ENCODE peak calls at places on chromosomes 2 and 18, in five cellular contexts. J is retinal pigment epithelial cell, C is left lung, O is neural progenitor cell, G is Peyer's patch. N is an unnamed sample.

GRCh38 chr2:240919786-240920782 is 13.9 kb downstream of the CROCC2 start:
- DNase-seq in O (no peak), C (peak), G (peak), J (no peak), N (no peak)

GRCh38 chr2:188322569-188323531 is 31.2 kb downstream of the GULP1 start:
- DNase-seq in J (peak), G (no peak), O (no peak), C (no peak), N (no peak)

GRCh38 chr18:23504720-23505119 is 1.4 kb downstream of the RMC1 start:
- DNase-seq in C (no peak), O (no peak), G (no peak), J (no peak), N (peak)

GRCh38 chr18:74963820-74964446 is 245.0 kb downstream of the PTGR3 start:
- DNase-seq in O (peak), G (no peak), J (no peak), C (no peak), N (no peak)

GRCh38 chr2:110869472-110870446 is 137.4 kb downstream of the ACOXL start:
- DNase-seq in J (peak), O (no peak), G (no peak), C (no peak), N (no peak)

GRCh38 chr2:148527488-148528340 is 116.8 kb upstream of the EPC2 start:
- DNase-seq in G (no peak), C (no peak), O (no peak), J (no peak), N (no peak)

GRCh38 chr2:209422191-209422754 is 1.6 kb upstream of the MAP2 start:
- DNase-seq in J (no peak), G (no peak), C (no peak), O (no peak), N (no peak)

GRCh38 chr2:238286551-238286950 is 1.9 kb downstream of the PER2 start:
- DNase-seq in J (no peak), C (no peak), G (peak), O (no peak), N (no peak)

GRCh38 chr2:54466880-54467279 is 10.8 kb downstream of the SPTBN1 start:
- DNase-seq in J (no peak), C (no peak), O (no peak), G (no peak), N (no peak)

GRCh38 chr2:25822190-25823117 is 55.8 kb downstream of the ASXL2 start:
- DNase-seq in G (no peak), J (no peak), C (peak), O (peak), N (peak)

GRCh38 chr18:22168360-22168921 is 948 bp upstream of the GATA6 start:
- DNase-seq in C (no peak), G (peak), J (no peak), O (peak), N (peak)

GRCh38 chr18:43486462-43486861 is 209.2 kb upstream of the SYT4 start:
- DNase-seq in O (peak), J (no peak), G (no peak), C (no peak), N (no peak)

GRCh38 chr2:216017365-216017764 is 4.0 kb upstream of the MREG start:
- DNase-seq in C (no peak), G (no peak), O (no peak), J (no peak), N (peak)

GRCh38 chr2:138621139-138621538 is 119.6 kb downstream of the SPOPL start:
- DNase-seq in O (no peak), C (no peak), J (no peak), G (no peak), N (no peak)

GRCh38 chr2:78407960-78408794 is 617.3 kb upstream of the REG3G start:
- DNase-seq in J (no peak), G (no peak), C (peak), O (no peak), N (no peak)

GRCh38 chr2:24075259-24075658 is 867 bp downstream of the SF3B6 start:
- DNase-seq in G (no peak), J (no peak), C (no peak), O (no peak), N (no peak)

GRCh38 chr2:6880200-6880733 is 2.7 kb downstream of the RSAD2 start:
- DNase-seq in C (no peak), G (no peak), O (no peak), J (no peak), N (no peak)

GRCh38 chr2:215493370-215493769 is 57.5 kb upstream of the FN1 start:
- DNase-seq in J (no peak), C (no peak), O (no peak), G (no peak), N (no peak)

GRCh38 chr2:206856474-206856873 is 82.8 kb upstream of the CPO start:
- DNase-seq in O (no peak), C (no peak), G (no peak), J (no peak), N (no peak)

GRCh38 chr2:68195096-68195495 is 37.4 kb downstream of the PNO1 start:
- DNase-seq in G (no peak), C (no peak), O (no peak), J (no peak), N (no peak)

GRCh38 chr2:207692206-207693065 is 19.0 kb upstream of the CCNYL1 start:
- DNase-seq in O (peak), C (no peak), G (no peak), J (no peak), N (no peak)

GRCh38 chr2:192544371-192544955 is 349.7 kb upstream of the TMEFF2 start:
- DNase-seq in G (no peak), J (no peak), C (no peak), O (no peak), N (no peak)

GRCh38 chr2:82023710-82024109 is 1719.2 kb upstream of the LRRTM1 start:
- DNase-seq in J (no peak), C (no peak), G (no peak), O (no peak), N (no peak)
- TF ChIP-seq CTCF in J (peak), C (no peak), G (no peak), O (peak), N (no peak)

DNA sequence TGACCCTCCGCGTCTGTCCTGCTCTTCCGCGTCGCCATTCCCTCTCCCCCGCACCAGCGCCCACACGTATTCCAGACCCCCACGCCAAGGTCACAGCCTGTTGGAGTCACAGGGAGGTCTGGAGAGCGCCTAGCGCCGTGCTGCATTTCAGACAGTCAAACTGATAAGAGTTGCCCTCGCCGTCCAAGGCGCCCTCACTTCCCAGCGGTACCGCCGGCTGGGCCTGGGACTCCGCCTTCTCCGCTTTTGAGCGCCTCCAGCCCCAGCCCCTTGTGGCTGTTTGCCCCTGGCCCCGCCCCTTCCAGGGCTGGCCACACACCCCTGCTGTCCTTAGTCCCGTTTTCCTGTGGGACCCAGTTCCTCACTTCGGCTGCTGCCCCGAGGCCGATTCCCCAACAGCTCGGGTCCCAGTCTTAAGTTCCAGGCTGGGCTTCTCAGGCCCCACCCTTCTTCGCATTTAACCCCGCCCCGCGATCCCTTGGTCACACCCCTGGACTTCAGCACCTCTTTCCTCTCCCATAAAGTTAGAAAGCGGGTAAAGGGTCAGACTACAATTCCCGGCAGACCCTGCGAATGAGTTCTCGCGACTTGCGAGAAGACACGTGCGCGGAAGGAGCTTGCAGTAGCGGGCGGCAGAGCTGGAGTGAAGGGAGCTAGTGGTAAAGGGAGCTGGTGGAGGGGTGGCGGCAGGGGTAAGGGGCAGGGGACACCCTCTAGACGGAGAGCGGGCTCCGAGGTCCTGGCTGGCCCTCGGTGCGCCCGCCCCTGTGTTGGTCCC is at the start of gene GMPPA:
- DNase-seq in G (peak), C (peak), J (peak), O (peak), N (peak)
- TF ChIP-seq CTCF in G (no peak), C (no peak), J (peak), O (no peak), N (no peak)

DNA sequence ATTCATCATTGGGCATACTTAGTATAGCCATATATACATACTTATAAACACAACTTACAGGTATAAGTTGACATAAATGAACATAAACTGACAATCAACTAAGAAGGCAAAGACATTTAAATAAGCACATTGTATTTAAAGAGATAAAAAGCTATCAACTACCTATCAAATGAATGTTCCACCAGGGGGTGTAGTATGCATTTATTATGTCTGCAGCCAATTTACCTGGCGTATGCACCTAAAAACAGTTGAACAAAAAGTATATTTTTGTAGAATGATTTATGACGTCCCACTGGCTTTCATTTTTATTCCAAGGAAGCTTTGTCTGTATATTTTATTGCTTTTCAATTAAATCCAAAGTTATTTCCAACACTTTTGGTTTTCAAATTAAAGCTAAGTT is 323.5 kb downstream of the AFF3 start:
- DNase-seq in J (no peak), G (no peak), C (no peak), O (no peak), N (no peak)
- TF ChIP-seq CTCF in J (peak), G (no peak), C (no peak), O (peak), N (no peak)

GRCh38 chr2:126945118-126945517 is 46.4 kb downstream of the TEX51 start:
- DNase-seq in O (no peak), J (no peak), G (no peak), C (no peak), N (no peak)
- TF ChIP-seq CTCF in O (no peak), J (no peak), G (no peak), C (no peak), N (no peak)

GRCh38 chr2:60884795-60885194 is 3.4 kb downstream of the REL start:
- DNase-seq in C (no peak), J (no peak), O (no peak), G (no peak), N (no peak)

GRCh38 chr2:60883896-60884295 is 2.5 kb downstream of the REL start:
- DNase-seq in G (no peak), C (no peak), J (no peak), O (no peak), N (no peak)

GRCh38 chr2:60880633-60880987 is 764 bp upstream of the REL start:
- DNase-seq in G (no peak), J (peak), C (no peak), O (no peak), N (no peak)

GRCh38 chr2:60882971-60883753 is 1.8 kb downstream of the REL start:
- DNase-seq in G (peak), O (peak), J (no peak), C (no peak), N (peak)

DNA sequence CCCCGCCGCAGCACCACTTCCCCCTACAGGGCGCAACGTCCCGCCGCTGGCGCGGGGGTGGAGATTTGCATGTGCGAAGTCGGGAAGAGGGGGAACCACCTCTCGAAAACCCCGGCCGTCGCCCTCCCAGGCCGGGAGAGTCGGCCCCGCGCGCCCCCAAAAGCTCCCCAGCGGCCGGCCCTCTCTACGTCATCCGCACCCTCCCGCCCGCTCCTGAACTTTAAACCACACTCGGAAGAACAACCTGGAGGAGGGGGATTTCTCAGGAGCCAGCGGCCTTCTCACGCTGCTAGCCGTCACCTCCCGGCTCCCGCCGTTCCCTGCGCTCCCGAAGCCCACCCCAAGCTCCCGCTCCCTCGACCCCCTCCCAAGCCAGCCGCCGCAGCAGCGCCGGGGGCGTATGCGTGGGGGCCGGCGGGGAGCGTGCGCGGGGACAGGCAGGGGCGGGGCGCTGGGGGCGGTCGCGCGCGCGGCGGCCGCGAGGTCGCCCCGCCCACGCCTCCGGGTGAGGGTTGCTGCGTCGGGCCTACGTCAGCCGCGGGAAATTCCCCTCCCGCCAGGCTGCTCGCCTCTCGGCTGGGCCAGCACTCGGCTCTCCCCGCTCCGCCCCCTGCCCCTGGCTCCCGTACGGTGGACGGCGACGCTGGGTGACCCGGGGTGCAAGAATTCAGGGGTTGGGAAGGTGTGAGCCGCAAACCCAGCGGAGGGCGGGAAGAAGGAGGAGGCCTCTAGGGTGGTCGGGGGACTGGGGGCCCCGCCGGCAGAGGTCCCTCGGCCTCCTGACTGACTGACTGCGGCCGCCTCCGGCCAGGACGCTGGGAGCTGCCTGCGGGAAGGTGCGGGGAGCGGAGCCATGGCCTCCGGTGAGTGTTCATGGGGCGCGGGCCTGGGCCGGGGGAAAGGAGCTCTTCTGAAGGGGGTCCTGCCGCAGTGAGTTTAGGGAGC is at the start of gene REL:
- DNase-seq in G (peak), O (peak), J (peak), C (peak), N (peak)
- TF ChIP-seq CTCF in G (no peak), O (peak), J (peak), C (no peak), N (peak)

GRCh38 chr18:47204908-47205522 is 28.9 kb upstream of the IER3IP1 start:
- DNase-seq in J (no peak), C (no peak), O (peak), G (no peak), N (no peak)
- TF ChIP-seq CTCF in J (peak), C (peak), O (peak), G (peak), N (peak)

DNA sequence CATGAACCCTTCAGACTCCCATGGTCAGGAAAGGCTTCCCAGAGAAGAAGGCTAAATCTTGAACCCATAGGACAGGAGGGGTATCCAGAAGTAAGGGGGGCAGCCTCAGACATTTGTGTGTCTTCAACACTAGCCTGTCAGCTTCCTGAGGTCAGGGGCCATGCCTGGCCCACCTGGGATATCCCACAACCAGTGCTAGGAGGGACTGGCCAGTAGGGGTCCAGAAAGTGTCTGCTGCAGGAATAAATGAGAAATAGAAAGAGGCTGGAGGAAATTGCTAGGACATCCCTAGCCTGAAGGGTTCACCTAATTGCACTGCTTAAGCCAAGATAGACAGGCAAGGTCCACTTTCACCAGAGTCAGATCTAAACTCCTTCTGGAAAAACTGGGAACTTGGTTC is 799.6 kb upstream of the ID2 start:
- DNase-seq in G (no peak), O (no peak), C (no peak), J (no peak), N (no peak)
- TF ChIP-seq CTCF in G (no peak), O (no peak), C (no peak), J (no peak), N (no peak)